ENCODE peak calls at places on chromosomes 6 and 20, in nine cellular contexts. One of them, this sample, is unnamed.

GRCh38 chr6:48136856-48137255 is 25.9 kb upstream of the PTCHD4 start:
- DNase-seq in breast epithelium: no peak
- DNase-seq in fibroblast of lung: peak
- DNase-seq in neuronal stem cell: no peak
- DNase-seq in PC-3: no peak
- DNase-seq in hepatocyte: no peak
- DNase-seq in IMR-90: no peak
- DNase-seq in AG10803: no peak
- DNase-seq in adrenal gland: no peak
- DNase-seq in this sample: no peak

GRCh38 chr6:167700199-167700598 is 126.5 kb upstream of the AFDN start:
- DNase-seq in neuronal stem cell: no peak
- DNase-seq in fibroblast of lung: peak
- DNase-seq in AG10803: no peak
- DNase-seq in IMR-90: no peak
- DNase-seq in adrenal gland: no peak
- DNase-seq in breast epithelium: no peak
- DNase-seq in PC-3: no peak
- DNase-seq in hepatocyte: no peak
- DNase-seq in this sample: no peak

GRCh38 chr6:121614115-121614514 is 178.7 kb downstream of the GJA1 start:
- DNase-seq in PC-3: no peak
- DNase-seq in fibroblast of lung: no peak
- DNase-seq in hepatocyte: no peak
- DNase-seq in neuronal stem cell: no peak
- DNase-seq in adrenal gland: no peak
- DNase-seq in IMR-90: no peak
- DNase-seq in breast epithelium: no peak
- DNase-seq in AG10803: no peak
- DNase-seq in this sample: no peak

GRCh38 chr6:124008689-124009371 is 205.2 kb downstream of the NKAIN2 start:
- DNase-seq in hepatocyte: no peak
- DNase-seq in PC-3: no peak
- DNase-seq in IMR-90: no peak
- DNase-seq in AG10803: no peak
- DNase-seq in neuronal stem cell: no peak
- DNase-seq in breast epithelium: no peak
- DNase-seq in fibroblast of lung: no peak
- DNase-seq in adrenal gland: no peak
- DNase-seq in this sample: no peak

GRCh38 chr20:14984768-14985622 is 647.6 kb upstream of the FLRT3 start:
- DNase-seq in fibroblast of lung: peak
- DNase-seq in adrenal gland: no peak
- DNase-seq in PC-3: peak
- DNase-seq in breast epithelium: no peak
- DNase-seq in IMR-90: no peak
- DNase-seq in neuronal stem cell: no peak
- DNase-seq in hepatocyte: peak
- DNase-seq in AG10803: no peak
- DNase-seq in this sample: peak

GRCh38 chr6:16486661-16487060 is 248.3 kb downstream of the GMPR start:
- DNase-seq in IMR-90: no peak
- DNase-seq in adrenal gland: no peak
- DNase-seq in hepatocyte: no peak
- DNase-seq in PC-3: no peak
- DNase-seq in fibroblast of lung: no peak
- DNase-seq in neuronal stem cell: no peak
- DNase-seq in AG10803: no peak
- DNase-seq in breast epithelium: no peak
- DNase-seq in this sample: no peak

GRCh38 chr6:26272171-26272631 is 92.8 kb upstream of the BTN3A2 start:
- DNase-seq in fibroblast of lung: no peak
- DNase-seq in adrenal gland: peak
- DNase-seq in AG10803: no peak
- DNase-seq in PC-3: no peak
- DNase-seq in neuronal stem cell: peak
- DNase-seq in hepatocyte: peak
- DNase-seq in breast epithelium: no peak
- DNase-seq in IMR-90: no peak
- DNase-seq in this sample: no peak

GRCh38 chr6:113735487-113735886 is 121.7 kb upstream of the MARCKS start:
- DNase-seq in fibroblast of lung: no peak
- DNase-seq in breast epithelium: no peak
- DNase-seq in adrenal gland: no peak
- DNase-seq in hepatocyte: no peak
- DNase-seq in IMR-90: no peak
- DNase-seq in AG10803: no peak
- DNase-seq in neuronal stem cell: no peak
- DNase-seq in PC-3: no peak
- DNase-seq in this sample: no peak

GRCh38 chr20:20513720-20514119 is 145.8 kb downstream of the INSM1 start:
- DNase-seq in IMR-90: no peak
- DNase-seq in breast epithelium: no peak
- DNase-seq in hepatocyte: no peak
- DNase-seq in fibroblast of lung: no peak
- DNase-seq in neuronal stem cell: no peak
- DNase-seq in PC-3: no peak
- DNase-seq in AG10803: no peak
- DNase-seq in adrenal gland: no peak
- DNase-seq in this sample: no peak

GRCh38 chr20:32672982-32673727 is 586 bp downstream of the C20orf203 start:
- DNase-seq in neuronal stem cell: no peak
- DNase-seq in hepatocyte: no peak
- DNase-seq in PC-3: no peak
- DNase-seq in fibroblast of lung: no peak
- DNase-seq in adrenal gland: no peak
- DNase-seq in AG10803: no peak
- DNase-seq in breast epithelium: no peak
- DNase-seq in IMR-90: no peak
- DNase-seq in this sample: no peak

GRCh38 chr6:117270121-117270959 is 5.0 kb downstream of the VGLL2 start:
- DNase-seq in PC-3: no peak
- DNase-seq in breast epithelium: no peak
- DNase-seq in hepatocyte: peak
- DNase-seq in AG10803: peak
- DNase-seq in fibroblast of lung: peak
- DNase-seq in adrenal gland: no peak
- DNase-seq in neuronal stem cell: no peak
- DNase-seq in IMR-90: no peak
- DNase-seq in this sample: no peak

GRCh38 chr6:55528624-55529023 is 50.4 kb downstream of the HMGCLL1 start:
- DNase-seq in fibroblast of lung: peak
- DNase-seq in adrenal gland: no peak
- DNase-seq in AG10803: peak
- DNase-seq in IMR-90: peak
- DNase-seq in neuronal stem cell: peak
- DNase-seq in PC-3: peak
- DNase-seq in breast epithelium: no peak
- DNase-seq in hepatocyte: peak
- DNase-seq in this sample: peak

GRCh38 chr20:57881466-57882405 is 171.9 kb upstream of the PMEPA1 start:
- DNase-seq in neuronal stem cell: no peak
- DNase-seq in IMR-90: no peak
- DNase-seq in PC-3: no peak
- DNase-seq in hepatocyte: no peak
- DNase-seq in breast epithelium: no peak
- DNase-seq in fibroblast of lung: no peak
- DNase-seq in AG10803: peak
- DNase-seq in adrenal gland: no peak
- DNase-seq in this sample: no peak

GRCh38 chr6:43391448-43392031 is 22.1 kb upstream of the ZNF318 start:
- DNase-seq in AG10803: no peak
- DNase-seq in fibroblast of lung: peak
- DNase-seq in PC-3: no peak
- DNase-seq in IMR-90: no peak
- DNase-seq in hepatocyte: peak
- DNase-seq in adrenal gland: no peak
- DNase-seq in neuronal stem cell: no peak
- DNase-seq in breast epithelium: no peak
- DNase-seq in this sample: no peak

GRCh38 chr6:168355716-168356522 is 36.3 kb upstream of the DACT2 start:
- DNase-seq in hepatocyte: peak
- DNase-seq in breast epithelium: no peak
- DNase-seq in IMR-90: no peak
- DNase-seq in AG10803: peak
- DNase-seq in adrenal gland: peak
- DNase-seq in neuronal stem cell: peak
- DNase-seq in PC-3: no peak
- DNase-seq in fibroblast of lung: no peak
- DNase-seq in this sample: no peak

GRCh38 chr6:81262656-81263055 is 489.8 kb downstream of the TENT5A start:
- DNase-seq in AG10803: no peak
- DNase-seq in breast epithelium: no peak
- DNase-seq in fibroblast of lung: no peak
- DNase-seq in PC-3: no peak
- DNase-seq in adrenal gland: no peak
- DNase-seq in neuronal stem cell: no peak
- DNase-seq in IMR-90: no peak
- DNase-seq in hepatocyte: no peak
- DNase-seq in this sample: no peak

GRCh38 chr6:41546866-41547798 is 951 bp downstream of the FOXP4 start:
- DNase-seq in IMR-90: peak
- DNase-seq in breast epithelium: no peak
- DNase-seq in adrenal gland: peak
- DNase-seq in AG10803: peak
- DNase-seq in neuronal stem cell: peak
- DNase-seq in fibroblast of lung: peak
- DNase-seq in hepatocyte: peak
- DNase-seq in PC-3: peak
- DNase-seq in this sample: no peak

GRCh38 chr6:41548098-41548840 is 2.1 kb downstream of the FOXP4 start:
- DNase-seq in PC-3: no peak
- DNase-seq in hepatocyte: peak
- DNase-seq in breast epithelium: no peak
- DNase-seq in fibroblast of lung: no peak
- DNase-seq in neuronal stem cell: no peak
- DNase-seq in IMR-90: no peak
- DNase-seq in adrenal gland: no peak
- DNase-seq in AG10803: no peak
- DNase-seq in this sample: no peak

GRCh38 chr6:41547799-41548097 is 1.6 kb downstream of the FOXP4 start:
- DNase-seq in fibroblast of lung: no peak
- DNase-seq in IMR-90: no peak
- DNase-seq in PC-3: peak
- DNase-seq in AG10803: no peak
- DNase-seq in neuronal stem cell: no peak
- DNase-seq in adrenal gland: no peak
- DNase-seq in breast epithelium: no peak
- DNase-seq in hepatocyte: peak
- DNase-seq in this sample: no peak

GRCh38 chr6:41549673-41550072 is 3.5 kb downstream of the FOXP4 start:
- DNase-seq in IMR-90: no peak
- DNase-seq in AG10803: no peak
- DNase-seq in adrenal gland: no peak
- DNase-seq in PC-3: no peak
- DNase-seq in hepatocyte: no peak
- DNase-seq in breast epithelium: no peak
- DNase-seq in neuronal stem cell: no peak
- DNase-seq in fibroblast of lung: no peak
- DNase-seq in this sample: no peak

GRCh38 chr6:41548841-41549642 is 2.9 kb downstream of the FOXP4 start:
- DNase-seq in adrenal gland: no peak
- DNase-seq in breast epithelium: no peak
- DNase-seq in AG10803: no peak
- DNase-seq in hepatocyte: no peak
- DNase-seq in neuronal stem cell: no peak
- DNase-seq in IMR-90: no peak
- DNase-seq in fibroblast of lung: no peak
- DNase-seq in PC-3: no peak
- DNase-seq in this sample: no peak
- H3K4me3 ChIP-seq in adrenal gland: no peak
- H3K4me3 ChIP-seq in breast epithelium: peak
- H3K4me3 ChIP-seq in AG10803: no peak
- H3K4me3 ChIP-seq in hepatocyte: peak
- H3K4me3 ChIP-seq in neuronal stem cell: no peak
- H3K4me3 ChIP-seq in IMR-90: no peak
- H3K4me3 ChIP-seq in fibroblast of lung: no peak
- H3K4me3 ChIP-seq in PC-3: no peak
- H3K4me3 ChIP-seq in this sample: peak

GRCh38 chr20:2705931-2706645 is 13.5 kb downstream of the EBF4 start:
- DNase-seq in fibroblast of lung: no peak
- DNase-seq in adrenal gland: no peak
- DNase-seq in neuronal stem cell: no peak
- DNase-seq in hepatocyte: no peak
- DNase-seq in breast epithelium: no peak
- DNase-seq in PC-3: no peak
- DNase-seq in IMR-90: no peak
- DNase-seq in AG10803: no peak
- DNase-seq in this sample: no peak
- H3K4me3 ChIP-seq in fibroblast of lung: no peak
- H3K4me3 ChIP-seq in adrenal gland: no peak
- H3K4me3 ChIP-seq in neuronal stem cell: no peak
- H3K4me3 ChIP-seq in hepatocyte: no peak
- H3K4me3 ChIP-seq in breast epithelium: no peak
- H3K4me3 ChIP-seq in PC-3: no peak
- H3K4me3 ChIP-seq in IMR-90: no peak
- H3K4me3 ChIP-seq in AG10803: no peak
- H3K4me3 ChIP-seq in this sample: no peak

DNA sequence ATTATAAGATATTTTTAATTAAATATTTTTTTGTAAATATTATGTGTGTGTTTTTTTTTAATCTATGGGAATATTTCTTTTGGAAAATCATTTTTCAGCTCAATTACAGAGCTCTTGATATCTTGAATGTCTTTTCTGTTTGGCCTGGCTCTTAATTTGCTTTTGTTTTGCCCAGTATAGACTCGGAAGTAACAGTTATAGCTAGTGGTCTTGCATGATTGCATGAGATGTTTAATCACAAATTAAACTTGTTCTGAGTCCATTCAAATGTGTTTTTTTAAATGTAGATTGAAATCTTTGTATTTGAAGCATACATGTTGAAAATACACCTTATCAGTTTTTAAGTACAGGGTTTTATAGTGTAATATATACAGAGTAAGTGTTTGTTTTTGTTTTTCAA is 2.6 kb downstream of the ID4 start:
- DNase-seq in fibroblast of lung: no peak
- DNase-seq in PC-3: no peak
- DNase-seq in hepatocyte: no peak
- DNase-seq in AG10803: no peak
- DNase-seq in neuronal stem cell: no peak
- DNase-seq in IMR-90: no peak
- DNase-seq in breast epithelium: no peak
- DNase-seq in adrenal gland: no peak
- DNase-seq in this sample: no peak
- H3K4me3 ChIP-seq in fibroblast of lung: no peak
- H3K4me3 ChIP-seq in PC-3: no peak
- H3K4me3 ChIP-seq in hepatocyte: peak
- H3K4me3 ChIP-seq in AG10803: peak
- H3K4me3 ChIP-seq in neuronal stem cell: no peak
- H3K4me3 ChIP-seq in IMR-90: no peak
- H3K4me3 ChIP-seq in breast epithelium: peak
- H3K4me3 ChIP-seq in adrenal gland: no peak
- H3K4me3 ChIP-seq in this sample: peak

DNA sequence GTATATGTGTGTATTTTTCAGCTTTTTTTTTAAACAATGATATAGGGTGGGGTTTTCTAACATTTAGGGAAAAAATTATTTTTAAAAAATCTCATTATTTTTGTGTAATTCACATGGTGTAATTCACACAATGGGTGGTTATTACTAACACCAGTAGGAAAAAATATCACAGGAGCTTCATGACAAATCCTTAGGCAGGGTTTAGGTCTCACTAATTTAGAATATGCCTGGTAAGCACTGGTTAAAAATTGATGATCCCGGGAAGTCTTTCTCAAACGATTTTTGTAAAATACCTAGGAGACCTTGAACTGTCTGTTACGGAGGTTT is 29.5 kb upstream of the ZNF217 start:
- DNase-seq in PC-3: no peak
- DNase-seq in hepatocyte: no peak
- DNase-seq in IMR-90: no peak
- DNase-seq in adrenal gland: no peak
- DNase-seq in AG10803: no peak
- DNase-seq in breast epithelium: no peak
- DNase-seq in fibroblast of lung: no peak
- DNase-seq in neuronal stem cell: no peak
- DNase-seq in this sample: no peak
- H3K4me3 ChIP-seq in PC-3: peak
- H3K4me3 ChIP-seq in hepatocyte: peak
- H3K4me3 ChIP-seq in IMR-90: peak
- H3K4me3 ChIP-seq in adrenal gland: peak
- H3K4me3 ChIP-seq in AG10803: no peak
- H3K4me3 ChIP-seq in breast epithelium: peak
- H3K4me3 ChIP-seq in fibroblast of lung: peak
- H3K4me3 ChIP-seq in neuronal stem cell: no peak
- H3K4me3 ChIP-seq in this sample: peak